ENCODE peak calls at places on chromosomes 6 and 20, in four cellular contexts. W is A549, Y is body of pancreas, J is IMR-90. I is an unnamed sample.

GRCh38 chr6:15451738-15452137 is 205.9 kb downstream of the JARID2 start:
- DNase-seq in W (no peak), Y (no peak), J (no peak), I (no peak)

GRCh38 chr6:169971951-169972651 is 220.7 kb downstream of the ERMARD start:
- DNase-seq in W (no peak), Y (no peak), J (no peak), I (no peak)

GRCh38 chr20:41170386-41171105 is 33.2 kb downstream of the PLCG1 start:
- DNase-seq in W (no peak), Y (peak), J (no peak), I (no peak)

GRCh38 chr20:49987015-49987867 is 4.5 kb downstream of the SNAI1 start:
- DNase-seq in W (no peak), Y (no peak), J (peak), I (no peak)

GRCh38 chr6:96151707-96152106 is 135.9 kb downstream of the FUT9 start:
- DNase-seq in W (no peak), Y (no peak), J (no peak), I (no peak)

GRCh38 chr6:168219167-168219566 is 100.4 kb downstream of the DACT2 start:
- DNase-seq in W (no peak), Y (no peak), J (no peak), I (no peak)

GRCh38 chr6:32192608-32193039 is at the start of gene GPSM3:
- DNase-seq in W (no peak), Y (no peak), J (peak), I (no peak)

GRCh38 chr6:85169189-85169588 is 280.7 kb upstream of the NT5E start:
- DNase-seq in W (no peak), Y (no peak), J (no peak), I (no peak)

GRCh38 chr6:65072500-65072899 is 634.5 kb downstream of the EYS start:
- DNase-seq in W (no peak), Y (no peak), J (no peak), I (no peak)

GRCh38 chr6:99092009-99092408 is 144.3 kb upstream of the FBXL4 start:
- DNase-seq in W (no peak), Y (no peak), J (no peak), I (no peak)

GRCh38 chr6:154932562-154933027 is 62.5 kb upstream of the TIAM2 start:
- DNase-seq in W (peak), Y (no peak), J (peak), I (no peak)

GRCh38 chr6:55047433-55048044 is 126.8 kb upstream of the HCRTR2 start:
- DNase-seq in W (no peak), Y (no peak), J (peak), I (no peak)

GRCh38 chr6:7705483-7705882 is 20.4 kb upstream of the BMP6 start:
- DNase-seq in W (no peak), Y (no peak), J (no peak), I (no peak)

GRCh38 chr20:24587384-24588046 is 118.1 kb downstream of the SYNDIG1 start:
- DNase-seq in W (no peak), Y (no peak), J (no peak), I (no peak)

GRCh38 chr6:75431379-75431778 is 62.2 kb downstream of the FILIP1 start:
- DNase-seq in W (no peak), Y (no peak), J (peak), I (no peak)

GRCh38 chr6:143700684-143701342 is 23.0 kb downstream of the PHACTR2 start:
- DNase-seq in W (no peak), Y (no peak), J (peak), I (no peak)

DNA sequence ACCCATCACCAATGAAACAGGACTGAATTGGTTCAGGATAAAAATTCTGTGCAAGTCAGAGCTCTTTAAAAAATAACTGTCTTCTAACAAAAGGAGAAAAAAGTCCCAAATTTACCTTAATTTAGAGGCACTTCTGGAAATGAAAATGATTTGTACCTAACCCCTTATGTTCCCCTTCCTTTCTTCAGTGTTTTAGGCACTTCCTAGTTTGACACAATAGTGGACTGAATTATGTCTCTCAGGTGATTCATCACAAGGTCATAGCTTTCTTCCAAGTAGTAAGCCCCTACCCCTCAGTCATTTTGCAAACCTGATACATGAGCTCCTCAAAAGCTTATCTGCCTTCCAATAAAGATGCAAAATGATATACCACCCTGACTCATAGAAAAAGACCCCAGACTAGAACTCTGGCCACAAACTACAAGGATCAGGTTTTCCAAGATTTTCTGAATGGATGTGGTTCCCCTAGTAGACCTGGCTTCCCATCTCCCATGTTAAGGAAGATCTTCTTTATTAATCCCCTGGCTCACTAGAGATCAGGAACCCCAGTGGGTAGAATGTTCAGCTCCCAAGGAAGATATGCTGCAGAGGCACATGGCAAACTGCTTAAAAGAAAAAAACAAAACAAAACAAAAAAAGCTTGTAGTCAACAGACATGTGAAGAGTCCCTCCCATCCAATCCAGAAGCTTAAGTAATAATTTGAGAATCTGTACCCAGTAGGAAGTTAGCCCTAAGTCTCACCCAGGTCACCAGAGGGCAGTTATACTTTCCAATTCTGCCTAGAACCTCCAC is 3.6 kb downstream of the PPP1R10 start:
- DNase-seq in W (no peak), Y (no peak), J (peak), I (no peak)
- TF ChIP-seq POLR2A in W (no peak), Y (no peak), J (peak), I (peak)

GRCh38 chr20:20289331-20289730 is 78.6 kb upstream of the INSM1 start:
- DNase-seq in W (no peak), Y (no peak), J (no peak), I (no peak)
- TF ChIP-seq POLR2A in W (no peak), Y (no peak), J (no peak), I (no peak)

DNA sequence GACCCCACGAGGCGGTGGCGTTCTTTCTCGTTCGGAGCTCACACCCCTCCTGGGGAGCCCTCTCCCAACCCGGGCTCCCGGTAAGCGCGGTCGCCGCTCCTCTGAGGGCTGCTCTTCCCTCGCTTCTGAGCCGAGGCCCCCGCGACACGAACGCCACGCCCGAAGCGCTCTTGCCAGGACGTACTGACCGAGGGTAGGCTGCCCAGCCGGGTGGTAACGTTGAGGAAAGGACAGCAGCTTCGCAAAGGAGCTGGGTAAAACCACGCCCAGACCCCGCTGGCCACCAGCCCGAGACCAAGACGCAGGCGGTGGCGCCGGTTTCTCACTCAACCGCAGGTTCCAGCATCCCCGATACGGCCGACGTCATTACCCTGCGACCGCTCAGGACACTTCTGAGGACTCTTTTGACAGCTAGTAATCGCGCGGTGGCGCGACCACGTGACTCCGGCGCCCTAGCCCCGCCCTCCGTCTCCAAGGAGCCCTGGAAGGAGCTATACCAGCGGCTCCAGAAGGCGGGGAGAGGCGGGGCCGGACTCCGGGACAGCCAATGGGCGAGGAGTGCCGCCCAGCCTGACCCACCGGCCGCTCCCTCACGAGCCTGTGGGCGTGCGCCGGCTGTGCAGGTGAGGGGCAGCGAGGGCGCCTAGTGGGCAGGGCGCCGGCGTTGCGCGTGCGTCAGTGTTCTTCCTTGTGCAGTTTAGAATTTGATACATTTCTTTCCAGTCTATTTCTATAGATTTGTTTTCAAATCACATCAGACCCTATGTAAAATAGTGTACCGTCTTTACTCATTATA is 4.0 kb upstream of the GZF1 start:
- DNase-seq in W (peak), Y (peak), J (peak), I (peak)
- TF ChIP-seq POLR2A in W (peak), Y (peak), J (peak), I (peak)

DNA sequence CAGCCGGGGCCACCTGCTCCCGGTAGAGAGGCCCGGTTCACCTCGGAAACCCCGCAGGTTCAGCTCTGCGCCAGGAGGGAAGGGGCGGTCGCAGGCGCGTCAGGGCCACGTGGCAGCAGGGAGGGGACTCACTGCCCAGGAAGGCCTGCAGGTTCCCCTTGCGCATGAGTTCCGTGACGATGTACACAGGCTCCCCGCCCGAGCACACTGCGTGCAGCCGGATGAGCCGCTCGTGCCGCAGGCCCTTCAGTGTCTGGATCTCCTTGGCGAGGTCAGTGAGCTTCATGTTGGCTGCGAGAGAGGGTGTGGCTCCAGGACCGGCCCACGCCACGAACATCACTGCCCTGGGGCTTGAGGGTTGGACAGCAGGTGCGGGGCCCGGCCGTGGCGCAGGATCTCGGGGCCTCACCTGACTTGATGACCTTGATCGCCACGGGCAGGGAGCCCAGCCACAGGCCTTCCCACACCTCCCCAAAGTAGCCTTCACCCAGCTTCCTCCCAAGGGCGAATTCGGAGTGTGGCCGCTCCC is 4.9 kb upstream of the PTK6 start:
- DNase-seq in W (no peak), Y (no peak), J (no peak), I (no peak)
- TF ChIP-seq POLR2A in W (no peak), Y (no peak), J (no peak), I (no peak)

DNA sequence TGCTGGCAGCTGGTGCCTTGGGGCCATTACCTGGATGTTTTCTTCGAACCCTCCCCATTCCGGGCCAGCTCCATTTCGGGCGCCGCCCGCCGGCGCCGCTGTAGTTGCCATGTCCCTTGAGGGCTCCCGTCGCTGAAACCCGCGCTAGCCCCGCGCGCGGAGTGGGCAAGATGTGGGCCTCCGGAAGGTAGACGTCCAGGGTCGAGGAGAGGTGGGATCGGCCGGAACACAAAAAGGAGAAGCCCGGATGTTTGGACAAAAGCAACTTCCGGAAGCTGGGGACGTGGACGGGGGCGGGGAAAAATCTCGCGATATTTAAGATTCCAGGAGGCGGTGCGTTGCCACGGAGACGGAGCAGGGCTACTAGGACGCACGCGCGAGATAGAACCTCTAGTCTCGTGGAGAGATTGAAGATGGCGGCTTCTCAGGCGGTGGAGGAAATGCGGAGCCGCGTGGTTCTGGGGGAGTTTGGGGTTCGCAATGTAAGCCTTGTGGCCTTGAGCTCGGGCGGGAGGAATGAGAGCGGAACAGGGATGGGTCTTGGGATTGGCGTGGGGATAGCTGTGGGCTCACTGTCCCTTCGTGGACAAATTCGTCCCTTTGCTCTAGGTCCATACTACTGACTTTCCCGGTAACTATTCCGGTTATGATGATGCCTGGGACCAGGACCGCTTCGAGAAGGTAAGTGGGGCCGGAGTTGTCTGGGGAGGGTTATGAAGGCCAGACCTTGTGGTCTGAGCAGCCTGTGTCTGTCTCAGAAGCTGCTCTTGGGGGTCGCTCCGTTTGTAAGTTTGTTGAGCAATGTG is at the start of the genes POLR1C and YIPF3:
- DNase-seq in W (peak), Y (peak), J (peak), I (peak)
- TF ChIP-seq POLR2A in W (peak), Y (peak), J (peak), I (peak)

GRCh38 chr6:42021847-42022754 is 28.2 kb upstream of the TAF8 start:
- DNase-seq in W (no peak), Y (no peak), J (no peak), I (no peak)
- TF ChIP-seq POLR2A in W (no peak), Y (no peak), J (no peak), I (peak)

I was measured in erythroblast.